ENCODE peak calls at places on chromosomes 16 and 17, in ten cellular contexts. H, C, U, R, J, T, W, G, O and A are unnamed samples.

GRCh38 chr17:8611135-8611534 is 19.4 kb downstream of the MYH10 start:
- DNase-seq in H (no peak), C (no peak), U (no peak), R (no peak), J (no peak), T (no peak), W (no peak), G (peak; percentile 85), O (no peak), A (no peak)

GRCh38 chr17:76246080-76247066 is 6.1 kb upstream of the RNF157 start:
- DNase-seq in H (peak; percentile 70), C (no peak), U (peak; percentile 52), R (no peak), J (no peak), T (no peak), W (peak; percentile 86), G (peak; percentile 69), O (no peak), A (no peak)

GRCh38 chr16:53576228-53576627 is 73.2 kb upstream of the AKTIP start:
- DNase-seq in H (no peak), C (no peak), U (no peak), R (no peak), J (no peak), T (no peak), W (no peak), G (no peak), O (no peak), A (no peak)

GRCh38 chr16:56964243-56965148 is 2.7 kb downstream of the CETP start:
- DNase-seq in H (peak; percentile 85), C (peak; percentile 94), U (peak; percentile 75), R (peak; percentile 60), J (peak; percentile 84), T (peak; percentile 64), W (peak; percentile 100), G (peak; percentile 79), O (peak; percentile 99), A (peak; percentile 86)

GRCh38 chr17:45043268-45043681 is 8.2 kb downstream of the DCAKD start:
- DNase-seq in H (no peak), C (no peak), U (peak; percentile 40), R (peak; percentile 43), J (no peak), T (no peak), W (no peak), G (peak; percentile 65), O (no peak), A (no peak)

GRCh38 chr16:62408760-62409159 is 372.5 kb upstream of the CDH8 start:
- DNase-seq in H (no peak), C (no peak), U (no peak), R (no peak), J (no peak), T (no peak), W (no peak), G (no peak), O (no peak), A (no peak)

GRCh38 chr16:51155199-51155607 is 4.1 kb upstream of the SALL1 start:
- DNase-seq in H (no peak), C (no peak), U (peak; percentile 59), R (no peak), J (no peak), T (no peak), W (no peak), G (peak; percentile 36), O (no peak), A (no peak)

GRCh38 chr17:49928126-49928800 is 40.7 kb upstream of the DLX4 start:
- DNase-seq in H (no peak), C (no peak), U (no peak), R (no peak), J (no peak), T (no peak), W (no peak), G (peak; percentile 15), O (no peak), A (no peak)

GRCh38 chr16:12559714-12560113 is 244.0 kb downstream of the CPPED1 start:
- DNase-seq in H (no peak), C (no peak), U (no peak), R (no peak), J (no peak), T (no peak), W (no peak), G (peak; percentile 69), O (no peak), A (no peak)

GRCh38 chr16:71467810-71468209 is 5.8 kb upstream of the ZNF23 start:
- DNase-seq in H (peak; percentile 22), C (no peak), U (peak; percentile 38), R (peak; percentile 56), J (peak; percentile 15), T (no peak), W (peak; percentile 45), G (no peak), O (peak; percentile 16), A (peak; percentile 84)

GRCh38 chr17:7403043-7403901 is 625 bp downstream of the TMEM256 start:
- DNase-seq in H (peak; percentile 74), C (peak; percentile 73), U (no peak), R (no peak), J (no peak), T (no peak), W (peak; percentile 55), G (no peak), O (no peak), A (peak; percentile 82)

GRCh38 chr17:75450270-75450669 is 6.2 kb upstream of the TMEM94 start:
- DNase-seq in H (no peak), C (no peak), U (no peak), R (peak; percentile 35), J (no peak), T (no peak), W (no peak), G (peak; percentile 12), O (no peak), A (no peak)

GRCh38 chr16:21081329-21081728 is 69.3 kb downstream of the DNAH3 start:
- DNase-seq in H (no peak), C (no peak), U (no peak), R (peak; percentile 4), J (no peak), T (no peak), W (no peak), G (no peak), O (no peak), A (no peak)

GRCh38 chr17:17511971-17512858 is 16.0 kb upstream of the RASD1 start:
- DNase-seq in H (peak; percentile 91), C (no peak), U (peak; percentile 96), R (peak; percentile 90), J (no peak), T (no peak), W (no peak), G (peak; percentile 89), O (no peak), A (no peak)

GRCh38 chr17:31724026-31724425 is 135.0 kb downstream of the COPRS start:
- DNase-seq in H (peak; percentile 90), C (no peak), U (peak; percentile 53), R (no peak), J (no peak), T (no peak), W (no peak), G (peak; percentile 66), O (no peak), A (no peak)

GRCh38 chr16:1526608-1527555 is 6.6 kb upstream of the TMEM204 start:
- DNase-seq in H (no peak), C (no peak), U (no peak), R (no peak), J (no peak), T (no peak), W (peak; percentile 36), G (no peak), O (no peak), A (no peak)